ENCODE peak calls at places on chromosomes 13 and 19, in six cellular contexts. P, V, D, B, R and S are unnamed samples.

GRCh38 chr13:59837101-59837500 is 326.6 kb downstream of the DIAPH3 start:
- DNase-seq in P (no peak), V (no peak), D (no peak), B (no peak), R (no peak), S (no peak)

GRCh38 chr19:480016-480855 is 16.1 kb upstream of the MADCAM1 start:
- DNase-seq in P (no peak), V (no peak), D (peak; percentile 84), B (peak; percentile 86), R (peak; percentile 45), S (peak; percentile 55)

GRCh38 chr19:48390188-48391099 is 907 bp downstream of the KDELR1 start:
- DNase-seq in P (peak; percentile 46), V (peak; percentile 82), D (peak; percentile 83), B (peak; percentile 83), R (peak; percentile 63), S (peak; percentile 68)

GRCh38 chr13:60590775-60591174 is 193.8 kb downstream of the TDRD3 start:
- DNase-seq in P (no peak), V (no peak), D (no peak), B (no peak), R (no peak), S (no peak)

GRCh38 chr19:33416307-33417215 is 43.1 kb downstream of the CEBPG start:
- DNase-seq in P (peak; percentile 46), V (peak; percentile 88), D (peak; percentile 81), B (peak; percentile 91), R (peak; percentile 73), S (peak; percentile 60)

GRCh38 chr19:27736225-27736624 is 1476.7 kb downstream of the UQCRFS1 start:
- DNase-seq in P (no peak), V (no peak), D (no peak), B (no peak), R (no peak), S (no peak)

GRCh38 chr13:27917121-27917947 is 2.5 kb upstream of the PDX1 start:
- DNase-seq in P (no peak), V (peak; percentile 34), D (peak; percentile 52), B (peak; percentile 41), R (no peak), S (no peak)

GRCh38 chr19:57708641-57709354 is at the start of gene ZNF154:
- DNase-seq in P (no peak), V (peak; percentile 83), D (peak; percentile 94), B (peak; percentile 91), R (peak; percentile 19), S (peak; percentile 82)

GRCh38 chr13:111874981-111875380 is 192.0 kb upstream of the SOX1 start:
- DNase-seq in P (no peak), V (no peak), D (no peak), B (no peak), R (no peak), S (no peak)